ENCODE peak calls at places on chromosomes 16 and 17, in five cellular contexts. One of them, this sample, is unnamed.

GRCh38 chr17:61235001-61235820 is 164.4 kb upstream of the TBX2 start:
- DNase-seq in neuronal stem cell: no peak
- DNase-seq in IMR-90: no peak
- DNase-seq in H9: no peak
- DNase-seq in H1: no peak
- DNase-seq in this sample: no peak

GRCh38 chr17:29444589-29444988 is 54.4 kb downstream of the TAOK1 start:
- DNase-seq in neuronal stem cell: no peak
- DNase-seq in IMR-90: peak; percentile 75
- DNase-seq in H9: no peak
- DNase-seq in H1: no peak
- DNase-seq in this sample: no peak

GRCh38 chr17:81651692-81652091 is 4.7 kb downstream of the PDE6G start:
- DNase-seq in neuronal stem cell: no peak
- DNase-seq in IMR-90: peak; percentile 93
- DNase-seq in H9: peak; percentile 32
- DNase-seq in H1: no peak
- DNase-seq in this sample: no peak

GRCh38 chr17:29615048-29615385 is 7.7 kb downstream of the CORO6 start:
- DNase-seq in neuronal stem cell: no peak
- DNase-seq in IMR-90: no peak
- DNase-seq in H9: no peak
- DNase-seq in H1: no peak
- DNase-seq in this sample: no peak

GRCh38 chr17:17503566-17504130 is 7.5 kb upstream of the RASD1 start:
- DNase-seq in neuronal stem cell: no peak
- DNase-seq in IMR-90: no peak
- DNase-seq in H9: no peak
- DNase-seq in H1: no peak
- DNase-seq in this sample: no peak

GRCh38 chr17:61422116-61422799 is 22.6 kb downstream of the TBX2 start:
- DNase-seq in neuronal stem cell: no peak
- DNase-seq in IMR-90: no peak
- DNase-seq in H9: no peak
- DNase-seq in H1: no peak
- DNase-seq in this sample: no peak

GRCh38 chr16:30340621-30341020 is 14.5 kb downstream of the CD2BP2 start:
- DNase-seq in neuronal stem cell: no peak
- DNase-seq in IMR-90: no peak
- DNase-seq in H9: peak; percentile 27
- DNase-seq in H1: no peak
- DNase-seq in this sample: no peak

GRCh38 chr17:64773836-64774761 is 112.0 kb upstream of the SMURF2 start:
- DNase-seq in neuronal stem cell: no peak
- DNase-seq in IMR-90: peak; percentile 75
- DNase-seq in H9: peak; percentile 97
- DNase-seq in H1: peak; percentile 72
- DNase-seq in this sample: no peak

GRCh38 chr16:71781741-71782140 is 26.9 kb downstream of the AP1G1 start:
- DNase-seq in neuronal stem cell: no peak
- DNase-seq in IMR-90: peak; percentile 19
- DNase-seq in H9: no peak
- DNase-seq in H1: no peak
- DNase-seq in this sample: peak; percentile 73

GRCh38 chr17:44198721-44199552 is 747 bp downstream of the ATXN7L3 start:
- DNase-seq in neuronal stem cell: peak; percentile 65
- DNase-seq in IMR-90: peak; percentile 28
- DNase-seq in H9: peak; percentile 80
- DNase-seq in H1: no peak
- DNase-seq in this sample: no peak

GRCh38 chr17:65956814-65957213 is 235.1 kb downstream of the CEP112 start:
- DNase-seq in neuronal stem cell: no peak
- DNase-seq in IMR-90: peak; percentile 28
- DNase-seq in H9: no peak
- DNase-seq in H1: no peak
- DNase-seq in this sample: peak; percentile 36

GRCh38 chr17:14559220-14559619 is 258.3 kb downstream of the HS3ST3B1 start:
- DNase-seq in neuronal stem cell: no peak
- DNase-seq in IMR-90: no peak
- DNase-seq in H9: no peak
- DNase-seq in H1: no peak
- DNase-seq in this sample: no peak

GRCh38 chr16:10314811-10315210 is 71.0 kb upstream of the ATF7IP2 start:
- DNase-seq in neuronal stem cell: no peak
- DNase-seq in IMR-90: no peak
- DNase-seq in H9: no peak
- DNase-seq in H1: no peak
- DNase-seq in this sample: peak; percentile 65

GRCh38 chr17:28570716-28571254 is 539 bp downstream of the PIGS start:
- DNase-seq in neuronal stem cell: no peak
- DNase-seq in IMR-90: no peak
- DNase-seq in H9: peak; percentile 80
- DNase-seq in H1: no peak
- DNase-seq in this sample: peak; percentile 20

GRCh38 chr17:75289832-75290337 is 652 bp upstream of the SLC25A19 start:
- DNase-seq in neuronal stem cell: no peak
- DNase-seq in IMR-90: peak; percentile 60
- DNase-seq in H9: no peak
- DNase-seq in H1: no peak
- DNase-seq in this sample: peak; percentile 90

GRCh38 chr17:1643293-1643998 is 2.1 kb downstream of the SCARF1 start:
- DNase-seq in neuronal stem cell: peak; percentile 45
- DNase-seq in IMR-90: no peak
- DNase-seq in H9: peak; percentile 96
- DNase-seq in H1: no peak
- DNase-seq in this sample: peak; percentile 52

GRCh38 chr16:79316004-79316458 is 284.5 kb downstream of the MAF start:
- DNase-seq in neuronal stem cell: no peak
- DNase-seq in IMR-90: no peak
- DNase-seq in H9: no peak
- DNase-seq in H1: no peak
- DNase-seq in this sample: no peak

GRCh38 chr16:31138621-31139578 is 3.4 kb upstream of the PRSS8 start:
- DNase-seq in neuronal stem cell: no peak
- DNase-seq in IMR-90: peak; percentile 70
- DNase-seq in H9: peak; percentile 80
- DNase-seq in H1: no peak
- DNase-seq in this sample: peak; percentile 97

GRCh38 chr16:53901396-53901795 is 197.4 kb downstream of the FTO start:
- DNase-seq in neuronal stem cell: no peak
- DNase-seq in IMR-90: no peak
- DNase-seq in H9: no peak
- DNase-seq in H1: no peak
- DNase-seq in this sample: no peak

GRCh38 chr16:2277466-2278271 is 9.7 kb upstream of the RNPS1 start:
- DNase-seq in neuronal stem cell: no peak
- DNase-seq in IMR-90: no peak
- DNase-seq in H9: no peak
- DNase-seq in H1: no peak
- DNase-seq in this sample: no peak

GRCh38 chr17:18185832-18186231 is 2.2 kb downstream of the ALKBH5 start:
- DNase-seq in neuronal stem cell: no peak
- DNase-seq in IMR-90: peak; percentile 43
- DNase-seq in H9: no peak
- DNase-seq in H1: no peak
- DNase-seq in this sample: peak; percentile 12

GRCh38 chr17:66543526-66543925 is 241.1 kb downstream of the PRKCA start:
- DNase-seq in neuronal stem cell: no peak
- DNase-seq in IMR-90: no peak
- DNase-seq in H9: no peak
- DNase-seq in H1: no peak
- DNase-seq in this sample: no peak

GRCh38 chr17:56597495-56597990 is 4.0 kb downstream of the NOG start:
- DNase-seq in neuronal stem cell: peak; percentile 57
- DNase-seq in IMR-90: peak; percentile 26
- DNase-seq in H9: peak; percentile 66
- DNase-seq in H1: no peak
- DNase-seq in this sample: peak; percentile 94

GRCh38 chr16:77437859-77438258 is 3.0 kb upstream of the ADAMTS18 start:
- DNase-seq in neuronal stem cell: no peak
- DNase-seq in IMR-90: no peak
- DNase-seq in H9: no peak
- DNase-seq in H1: no peak
- DNase-seq in this sample: peak; percentile 15

GRCh38 chr17:32385121-32385520 is 35.2 kb downstream of the ZNF207 start:
- DNase-seq in neuronal stem cell: no peak
- DNase-seq in IMR-90: no peak
- DNase-seq in H9: no peak
- DNase-seq in H1: no peak
- DNase-seq in this sample: no peak

GRCh38 chr17:21243516-21244303 is 9.5 kb downstream of the NATD1 start:
- DNase-seq in neuronal stem cell: no peak
- DNase-seq in IMR-90: no peak
- DNase-seq in H9: no peak
- DNase-seq in H1: no peak
- DNase-seq in this sample: no peak

GRCh38 chr16:46743232-46743719 is 4.9 kb downstream of the MYLK3 start:
- DNase-seq in neuronal stem cell: no peak
- DNase-seq in IMR-90: peak; percentile 28
- DNase-seq in H9: peak; percentile 40
- DNase-seq in H1: no peak
- DNase-seq in this sample: peak; percentile 27

GRCh38 chr16:49440156-49441065 is 66.8 kb downstream of the C16orf78 start:
- DNase-seq in neuronal stem cell: no peak
- DNase-seq in IMR-90: no peak
- DNase-seq in H9: no peak
- DNase-seq in H1: no peak
- DNase-seq in this sample: no peak

GRCh38 chr17:73156887-73157870 is 7.6 kb upstream of the SSTR2 start:
- DNase-seq in neuronal stem cell: no peak
- DNase-seq in IMR-90: no peak
- DNase-seq in H9: no peak
- DNase-seq in H1: no peak
- DNase-seq in this sample: no peak

GRCh38 chr16:67552476-67552875 is 9.8 kb upstream of the CTCF start:
- DNase-seq in neuronal stem cell: no peak
- DNase-seq in IMR-90: no peak
- DNase-seq in H9: no peak
- DNase-seq in H1: no peak
- DNase-seq in this sample: no peak

GRCh38 chr17:77419547-77420475 is 279.0 kb downstream of the SEC14L1 start:
- DNase-seq in neuronal stem cell: no peak
- DNase-seq in IMR-90: peak; percentile 80
- DNase-seq in H9: peak; percentile 95
- DNase-seq in H1: no peak
- DNase-seq in this sample: no peak

GRCh38 chr17:77420476-77420803 is 279.7 kb downstream of the SEC14L1 start:
- DNase-seq in neuronal stem cell: no peak
- DNase-seq in IMR-90: no peak
- DNase-seq in H9: no peak
- DNase-seq in H1: no peak
- DNase-seq in this sample: no peak

GRCh38 chr17:77422104-77422782 is 281.5 kb downstream of the SEC14L1 start:
- DNase-seq in neuronal stem cell: no peak
- DNase-seq in IMR-90: no peak
- DNase-seq in H9: no peak
- DNase-seq in H1: no peak
- DNase-seq in this sample: peak; percentile 87

GRCh38 chr17:77420804-77421634 is 280.2 kb downstream of the SEC14L1 start:
- DNase-seq in neuronal stem cell: no peak
- DNase-seq in IMR-90: peak; percentile 93
- DNase-seq in H9: peak; percentile 91
- DNase-seq in H1: no peak
- DNase-seq in this sample: no peak

GRCh38 chr17:77421635-77421982 is 280.8 kb downstream of the SEC14L1 start:
- DNase-seq in neuronal stem cell: no peak
- DNase-seq in IMR-90: no peak
- DNase-seq in H9: no peak
- DNase-seq in H1: no peak
- DNase-seq in this sample: no peak
- H2BK5ac ChIP-seq in neuronal stem cell: no peak overlapping the region
- H2BK5ac ChIP-seq in IMR-90: peak overlapping the region; percentile 53
- H2BK5ac ChIP-seq in H9: no peak overlapping the region
- H2BK5ac ChIP-seq in H1: peak overlapping the region; percentile 93
- H2BK5ac ChIP-seq in this sample: peak overlapping the region; percentile 12

DNA sequence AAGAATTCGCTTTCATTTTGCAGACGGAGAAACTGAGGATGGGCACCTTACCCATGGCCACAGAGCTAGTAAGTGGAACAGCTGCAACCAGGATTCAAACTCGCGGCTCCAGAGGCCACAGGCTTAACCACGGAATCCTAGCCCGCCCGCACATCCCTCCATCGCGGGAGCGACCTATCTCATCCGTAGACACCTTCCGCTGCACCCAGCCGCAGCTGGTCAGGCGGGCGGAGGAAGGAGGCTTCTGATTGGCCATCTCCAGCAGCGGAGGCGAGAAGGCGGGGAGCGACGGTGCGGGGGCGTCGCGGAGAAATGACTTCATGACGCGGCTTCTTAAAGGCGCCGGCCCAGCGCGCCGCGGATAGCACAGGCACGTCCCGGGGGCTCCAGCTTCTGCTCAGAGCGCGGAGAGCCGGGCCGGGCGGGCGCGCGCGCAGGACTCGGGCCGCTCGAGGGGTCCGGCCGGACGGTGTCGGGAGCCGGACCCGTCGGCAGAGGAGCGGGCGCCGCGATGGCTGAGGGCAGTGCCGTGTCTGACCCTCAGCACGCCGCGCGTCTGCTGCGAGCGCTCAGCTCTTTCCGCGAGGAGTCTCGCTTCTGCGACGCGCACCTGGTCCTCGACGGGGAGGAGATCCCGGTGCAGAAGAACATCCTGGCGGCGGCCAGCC is at the start of gene GAN:
- DNase-seq in neuronal stem cell: peak; percentile 95
- DNase-seq in IMR-90: peak; percentile 95
- DNase-seq in H9: peak; percentile 97
- DNase-seq in H1: peak; percentile 83
- DNase-seq in this sample: peak; percentile 97
- H2BK5ac ChIP-seq in neuronal stem cell: no peak within 1 kb of the TSS
- H2BK5ac ChIP-seq in IMR-90: peak within 1 kb of the TSS; percentile 69
- H2BK5ac ChIP-seq in H9: peak within 1 kb of the TSS; percentile 56
- H2BK5ac ChIP-seq in H1: peak within 1 kb of the TSS; percentile 97
- H2BK5ac ChIP-seq in this sample: peak within 1 kb of the TSS; percentile 45

GRCh38 chr17:79984877-79985276 is 50.8 kb downstream of the TBC1D16 start:
- DNase-seq in neuronal stem cell: no peak
- DNase-seq in IMR-90: no peak
- DNase-seq in H9: peak; percentile 48
- DNase-seq in H1: no peak
- DNase-seq in this sample: no peak
- H2BK5ac ChIP-seq in neuronal stem cell: no peak overlapping the region
- H2BK5ac ChIP-seq in IMR-90: no peak overlapping the region
- H2BK5ac ChIP-seq in H9: no peak overlapping the region
- H2BK5ac ChIP-seq in H1: peak overlapping the region; percentile 16
- H2BK5ac ChIP-seq in this sample: no peak overlapping the region

GRCh38 chr17:19313746-19314651 is 48.5 kb downstream of the B9D1 start:
- DNase-seq in neuronal stem cell: no peak
- DNase-seq in IMR-90: no peak
- DNase-seq in H9: no peak
- DNase-seq in H1: no peak
- DNase-seq in this sample: no peak

GRCh38 chr17:19317359-19318095 is 45.0 kb downstream of the B9D1 start:
- DNase-seq in neuronal stem cell: peak; percentile 71
- DNase-seq in IMR-90: peak; percentile 80
- DNase-seq in H9: peak; percentile 99
- DNase-seq in H1: peak; percentile 74
- DNase-seq in this sample: peak; percentile 73

GRCh38 chr17:19318611-19319010 is 43.9 kb downstream of the B9D1 start:
- DNase-seq in neuronal stem cell: no peak
- DNase-seq in IMR-90: no peak
- DNase-seq in H9: no peak
- DNase-seq in H1: no peak
- DNase-seq in this sample: no peak

GRCh38 chr17:19315104-19315503 is 47.4 kb downstream of the B9D1 start:
- DNase-seq in neuronal stem cell: no peak
- DNase-seq in IMR-90: no peak
- DNase-seq in H9: no peak
- DNase-seq in H1: no peak
- DNase-seq in this sample: no peak

GRCh38 chr17:19316756-19317358 is 45.7 kb downstream of the B9D1 start:
- DNase-seq in neuronal stem cell: no peak
- DNase-seq in IMR-90: no peak
- DNase-seq in H9: no peak
- DNase-seq in H1: no peak
- DNase-seq in this sample: no peak
- H2BK5ac ChIP-seq in neuronal stem cell: no peak overlapping the region
- H2BK5ac ChIP-seq in IMR-90: no peak overlapping the region
- H2BK5ac ChIP-seq in H9: no peak overlapping the region
- H2BK5ac ChIP-seq in H1: no peak overlapping the region
- H2BK5ac ChIP-seq in this sample: no peak overlapping the region